ENCODE peak calls at places on chromosomes 2 and 18, in four cellular contexts. B is RWPE1, K is brain microvascular endothelial cell, U is dorsolateral prefrontal cortex. L is an unnamed sample.

GRCh38 chr2:20584045-20584636 is 66.8 kb downstream of the HS1BP3 start:
- DNase-seq in B (no peak), K (peak; percentile 73), U (no peak), L (no peak)

GRCh38 chr18:40367576-40367975 is 1587.5 kb upstream of the PIK3C3 start:
- DNase-seq in B (no peak), K (no peak), U (no peak), L (no peak)

GRCh38 chr18:29164993-29165599 is 988.2 kb upstream of the CDH2 start:
- DNase-seq in B (peak; percentile 57), K (peak; percentile 70), U (no peak), L (no peak)

GRCh38 chr2:46984642-46985476 is 69.3 kb upstream of the MCFD2 start:
- DNase-seq in B (peak; percentile 94), K (peak; percentile 93), U (no peak), L (peak; percentile 78)

GRCh38 chr18:44518666-44519065 is 162.0 kb upstream of the SETBP1 start:
- DNase-seq in B (no peak), K (no peak), U (no peak), L (no peak)

GRCh38 chr2:203918839-203919238 is 17.7 kb upstream of the ICOS start:
- DNase-seq in B (no peak), K (no peak), U (no peak), L (no peak)

GRCh38 chr2:145906356-145906755 is 1386.4 kb upstream of the ZEB2 start:
- DNase-seq in B (peak; percentile 36), K (peak; percentile 4), U (no peak), L (peak; percentile 41)

GRCh38 chr2:239862613-239863012 is 162.5 kb downstream of the NDUFA10 start:
- DNase-seq in B (no peak), K (no peak), U (no peak), L (no peak)

GRCh38 chr2:207163053-207163814 is 2.5 kb downstream of the KLF7 start:
- DNase-seq in B (peak; percentile 77), K (peak; percentile 81), U (no peak), L (peak; percentile 90)

GRCh38 chr2:45843136-45843535 is 191.7 kb downstream of the PRKCE start:
- DNase-seq in B (no peak), K (no peak), U (no peak), L (no peak)

GRCh38 chr18:12308386-12309100 is 502 bp downstream of the TUBB6 start:
- DNase-seq in B (peak; percentile 80), K (peak; percentile 70), U (peak; percentile 32), L (no peak)

GRCh38 chr2:85768713-85769112 is 14.9 kb downstream of the ATOH8 start:
- DNase-seq in B (no peak), K (peak; percentile 28), U (no peak), L (no peak)

GRCh38 chr2:168798076-168798887 is 4.2 kb upstream of the NOSTRIN start:
- DNase-seq in B (no peak), K (peak; percentile 28), U (no peak), L (no peak)

GRCh38 chr2:212912445-212913103 is 238.8 kb downstream of the IKZF2 start:
- DNase-seq in B (peak; percentile 82), K (peak; percentile 44), U (no peak), L (peak; percentile 79)

GRCh38 chr2:191894681-191895147 is 47.8 kb upstream of the CAVIN2 start:
- DNase-seq in B (peak; percentile 79), K (peak; percentile 14), U (no peak), L (peak; percentile 65)

GRCh38 chr2:218733615-218734021 is 23.0 kb downstream of the TTLL4 start:
- DNase-seq in B (no peak), K (peak; percentile 77), U (no peak), L (peak; percentile 76)

GRCh38 chr2:8622199-8622911 is 59.5 kb upstream of the ID2 start:
- DNase-seq in B (no peak), K (no peak), U (no peak), L (no peak)

GRCh38 chr2:190119948-190120347 is 57.4 kb upstream of the MSTN start:
- DNase-seq in B (no peak), K (no peak), U (no peak), L (no peak)

GRCh38 chr2:220887271-220887870 is 684.7 kb downstream of the EPHA4 start:
- DNase-seq in B (no peak), K (peak; percentile 39), U (no peak), L (no peak)

DNA sequence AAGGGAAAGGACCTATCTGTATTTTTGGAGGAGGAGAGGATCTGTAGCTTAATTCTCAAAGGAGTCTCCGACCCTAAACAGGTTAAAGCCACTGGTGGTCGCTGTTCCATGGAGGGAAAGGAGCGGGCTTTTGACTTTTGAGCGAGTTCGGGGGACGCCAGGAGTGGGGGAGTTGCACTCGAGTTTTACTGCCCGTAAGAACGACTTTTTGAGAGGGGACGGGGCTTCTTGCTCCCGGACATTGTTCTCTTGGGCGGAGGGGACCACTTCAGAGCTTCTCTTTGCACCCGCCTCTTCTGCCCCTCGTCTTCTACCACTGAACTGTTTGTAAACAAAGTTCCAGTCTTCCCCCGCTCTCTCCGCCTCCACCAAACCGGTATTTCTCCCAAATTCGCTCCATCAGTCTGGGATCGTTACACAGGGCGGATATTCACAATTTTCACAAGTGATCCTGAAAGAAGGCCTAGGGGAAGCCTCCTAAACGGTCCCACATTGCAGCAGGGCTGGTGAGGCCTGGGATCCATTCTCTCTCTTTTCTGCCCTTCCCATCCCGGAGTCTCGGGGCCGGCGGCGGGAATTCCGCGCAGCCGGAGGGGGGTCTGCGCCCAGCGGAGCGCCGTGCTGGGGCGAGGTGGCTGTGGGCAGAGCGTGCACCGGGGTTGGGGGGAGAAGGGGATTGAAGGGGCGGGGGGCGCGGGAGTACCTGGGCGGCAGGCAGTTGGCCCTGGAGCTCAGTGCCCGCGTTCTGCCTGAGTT is 6.6 kb downstream of the DLX2 start:
- DNase-seq in B (no peak), K (no peak), U (no peak), L (no peak)
- H3K27ac ChIP-seq in B (peak overlapping the region; percentile 100), K (no peak overlapping the region), U (no peak overlapping the region), L (peak overlapping the region; percentile 96)

GRCh38 chr2:83103602-83104001 is 1355.5 kb downstream of the SUCLG1 start:
- DNase-seq in B (peak; percentile 53), K (peak; percentile 35), U (no peak), L (no peak)
- H3K27ac ChIP-seq in B (peak overlapping the region; percentile 55), K (peak overlapping the region; percentile 51), U (no peak overlapping the region), L (peak overlapping the region; percentile 50)

GRCh38 chr2:197136452-197136851 is 174.1 kb downstream of the ANKRD44 start:
- DNase-seq in B (no peak), K (no peak), U (no peak), L (no peak)

GRCh38 chr2:197137826-197138480 is 172.6 kb downstream of the ANKRD44 start:
- DNase-seq in B (peak; percentile 19), K (no peak), U (no peak), L (no peak)

GRCh38 chr2:197140045-197140444 is 170.5 kb downstream of the ANKRD44 start:
- DNase-seq in B (no peak), K (no peak), U (no peak), L (no peak)

GRCh38 chr2:197137234-197137633 is 173.3 kb downstream of the ANKRD44 start:
- DNase-seq in B (peak; percentile 33), K (peak; percentile 62), U (no peak), L (no peak)

GRCh38 chr2:197138513-197138912 is 172.1 kb downstream of the ANKRD44 start:
- DNase-seq in B (no peak), K (no peak), U (no peak), L (no peak)
- H3K27ac ChIP-seq in B (no peak overlapping the region), K (no peak overlapping the region), U (no peak overlapping the region), L (no peak overlapping the region)

GRCh38 chr2:144515694-144516416 is 4.1 kb downstream of the ZEB2 start:
- DNase-seq in B (no peak), K (no peak), U (no peak), L (no peak)
- H3K27ac ChIP-seq in B (no peak overlapping the region), K (peak overlapping the region; percentile 99), U (peak overlapping the region; percentile 100), L (no peak overlapping the region)

GRCh38 chr2:101476605-101477208 is 1.8 kb upstream of the RFX8 start:
- DNase-seq in B (no peak), K (no peak), U (no peak), L (no peak)

GRCh38 chr2:101473911-101474751 is 781 bp downstream of the RFX8 start:
- DNase-seq in B (peak; percentile 45), K (peak; percentile 36), U (peak; percentile 61), L (no peak)

GRCh38 chr2:101474752-101475384 is at the start of gene RFX8:
- DNase-seq in B (no peak), K (peak; percentile 84), U (peak; percentile 10), L (no peak)

GRCh38 chr2:101469863-101470262 is 5.0 kb downstream of the RFX8 start:
- DNase-seq in B (no peak), K (no peak), U (no peak), L (no peak)

DNA sequence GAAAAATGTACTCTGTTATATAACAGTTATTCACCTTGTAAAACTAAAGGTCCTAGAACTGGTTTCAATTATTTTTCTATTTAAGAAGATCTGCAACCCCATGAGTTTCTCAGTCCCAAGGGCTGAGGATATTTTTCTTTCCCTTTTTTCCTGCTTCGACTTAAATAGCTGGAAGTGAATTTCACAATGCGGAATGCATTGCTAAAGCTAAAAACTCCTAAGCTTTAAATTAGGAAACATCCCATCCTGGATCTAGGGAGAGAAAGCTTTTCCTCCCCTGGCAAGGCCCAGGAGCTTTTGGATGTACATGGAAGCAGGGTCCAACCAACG is 1.4 kb downstream of the RFX8 start:
- DNase-seq in B (no peak), K (no peak), U (no peak), L (no peak)
- H3K27ac ChIP-seq in B (peak overlapping the region; percentile 30), K (peak overlapping the region; percentile 89), U (peak overlapping the region; percentile 72), L (no peak overlapping the region)

GRCh38 chr2:241129086-241129871 is 20.0 kb downstream of the PASK start:
- DNase-seq in B (no peak), K (no peak), U (no peak), L (no peak)
- H3K27ac ChIP-seq in B (no peak overlapping the region), K (no peak overlapping the region), U (no peak overlapping the region), L (no peak overlapping the region)